ENCODE peak calls at places on chromosomes 11 and 22, in four cellular contexts. A, S, H and D are unnamed samples.

GRCh38 chr11:76790251-76790650 is 7.1 kb downstream of the TSKU start:
- DNase-seq in A (no peak), S (no peak), H (no peak), D (no peak)

GRCh38 chr22:49149721-49150608 is 677.7 kb downstream of the BRD1 start:
- DNase-seq in A (no peak), H (no peak), S (no peak), D (no peak)

GRCh38 chr11:86577663-86578636 is 94.5 kb downstream of the ME3 start:
- DNase-seq in A (no peak), S (no peak), H (no peak), D (no peak)

GRCh38 chr22:28951969-28952521 is 68.7 kb downstream of the ZNRF3 start:
- DNase-seq in A (no peak), H (no peak), S (no peak), D (no peak)

GRCh38 chr22:17827466-17827865 is 53.2 kb upstream of the BID start:
- DNase-seq in A (no peak), S (no peak), H (no peak), D (no peak)

GRCh38 chr11:28619870-28620540 is 511.8 kb downstream of the METTL15 start:
- DNase-seq in H (no peak), A (no peak), S (no peak), D (no peak)

GRCh38 chr11:40293655-40294342 is 1165.7 kb downstream of the LRRC4C start:
- DNase-seq in A (no peak), H (peak; percentile 86), S (peak; percentile 73), D (peak; percentile 26)

GRCh38 chr11:62713343-62713742 is 5.9 kb downstream of the GNG3 start:
- DNase-seq in S (no peak), H (no peak), A (no peak), D (no peak)

GRCh38 chr11:65663634-65664200 is 1.0 kb upstream of the RELA start:
- DNase-seq in A (no peak), H (no peak), S (no peak), D (no peak)

GRCh38 chr11:116993599-116993998 is 104.6 kb downstream of the SIK3 start:
- DNase-seq in S (no peak), A (no peak), H (no peak), D (no peak)

GRCh38 chr11:72330131-72330727 is 86.3 kb upstream of the PHOX2A start:
- DNase-seq in A (no peak), S (no peak), H (no peak), D (no peak)

GRCh38 chr11:117691501-117691900 is 105.5 kb downstream of the DSCAML1 start:
- DNase-seq in A (no peak), S (no peak), H (no peak), D (peak; percentile 60)